ENCODE peak calls at places on chromosomes 2 and 18, in four cellular contexts. T, C, G and L are unnamed samples.

GRCh38 chr2:126359494-126359893 is 296.5 kb upstream of the GYPC start:
- DNase-seq in T (no peak), C (no peak), G (no peak), L (no peak)

GRCh38 chr2:240833724-240834285 is 13.8 kb upstream of the KIF1A start:
- DNase-seq in T (no peak), C (no peak), G (no peak), L (no peak)

GRCh38 chr2:22694856-22695255 is 690.1 kb upstream of the KLHL29 start:
- DNase-seq in T (no peak), C (no peak), G (no peak), L (no peak)

GRCh38 chr2:102795641-102796040 is 33.8 kb downstream of the TMEM182 start:
- DNase-seq in T (no peak), C (no peak), G (no peak), L (no peak)

GRCh38 chr2:113974727-113975126 is 84.8 kb downstream of the ACTR3 start:
- DNase-seq in T (no peak), C (no peak), G (no peak), L (no peak)

GRCh38 chr2:242030858-242031257 is 161.3 kb downstream of the RTP5 start:
- DNase-seq in T (no peak), C (no peak), G (no peak), L (no peak)

GRCh38 chr18:63365909-63366269 is 1.1 kb downstream of the KDSR start:
- DNase-seq in T (peak; percentile 12), C (no peak), G (no peak), L (no peak)

GRCh38 chr2:7612969-7613368 is 695.8 kb downstream of the RNF144A start:
- DNase-seq in T (no peak), C (no peak), G (no peak), L (no peak)

GRCh38 chr2:23121968-23122648 is 262.9 kb upstream of the KLHL29 start:
- DNase-seq in T (no peak), C (no peak), G (no peak), L (no peak)

GRCh38 chr2:159612255-159612901 is 4.0 kb downstream of the BAZ2B start:
- DNase-seq in T (no peak), C (no peak), G (no peak), L (no peak)

GRCh38 chr2:43467889-43468288 is 127.9 kb downstream of the THADA start:
- DNase-seq in T (no peak), C (no peak), G (no peak), L (no peak)

GRCh38 chr2:3223080-3223923 is 154.3 kb downstream of the EIPR1 start:
- DNase-seq in T (no peak), C (no peak), G (peak; percentile 7), L (no peak)